ENCODE peak calls at places on chromosomes 11 and 22, in five cellular contexts. I is GM23338, E is HepG2, R is GM12878, H is K562. V is an unnamed sample.

GRCh38 chr11:12581923-12582322 is 92.3 kb upstream of the TEAD1 start:
- DNase-seq in E (no peak), I (no peak), R (no peak), H (peak; percentile 41), V (peak; percentile 24)

GRCh38 chr11:82718307-82718706 is 15.4 kb downstream of the FAM181B start:
- DNase-seq in E (peak; percentile 7), R (no peak), I (peak; percentile 85), H (peak; percentile 56), V (peak; percentile 42)

GRCh38 chr22:38108561-38109319 is 1.7 kb downstream of the BAIAP2L2 start:
- DNase-seq in R (no peak), E (no peak), H (no peak), I (no peak), V (no peak)

GRCh38 chr22:50148991-50149721 is 21.4 kb upstream of the PANX2 start:
- DNase-seq in H (peak; percentile 83), I (peak; percentile 83), R (peak; percentile 35), E (peak; percentile 46), V (peak; percentile 67)

GRCh38 chr11:26974068-26974790 is 19.7 kb upstream of the FIBIN start:
- DNase-seq in I (no peak), R (no peak), E (no peak), H (no peak), V (no peak)

GRCh38 chr22:22207845-22208564 is 36.6 kb upstream of the VPREB1 start:
- DNase-seq in E (peak; percentile 53), H (peak; percentile 98), R (peak; percentile 62), I (peak; percentile 87), V (peak; percentile 38)

GRCh38 chr11:46637546-46637945 is 20.2 kb downstream of the ATG13 start:
- DNase-seq in I (no peak), H (no peak), E (no peak), R (no peak), V (no peak)

GRCh38 chr22:27823221-27823620 is 21.7 kb upstream of the MN1 start:
- DNase-seq in E (no peak), I (no peak), R (no peak), H (no peak), V (no peak)

GRCh38 chr22:50218996-50219727 is 18.4 kb downstream of the SELENOO start:
- DNase-seq in I (peak; percentile 77), H (peak; percentile 79), E (peak; percentile 32), R (no peak), V (no peak)

GRCh38 chr11:129695543-129696308 is 119.9 kb upstream of the TMEM45B start:
- DNase-seq in E (peak; percentile 46), R (no peak), I (peak; percentile 89), H (peak; percentile 67), V (peak; percentile 48)

GRCh38 chr11:65130631-65131416 is 3.5 kb downstream of the SYVN1 start:
- DNase-seq in H (no peak), R (no peak), E (no peak), I (no peak), V (no peak)

GRCh38 chr11:59135648-59136461 is 6.8 kb upstream of the FAM111A start:
- DNase-seq in R (peak; percentile 40), H (peak; percentile 83), I (peak; percentile 88), E (peak; percentile 70), V (peak; percentile 73)

GRCh38 chr11:35174666-35175065 is 35.7 kb downstream of the CD44 start:
- DNase-seq in E (no peak), I (no peak), H (no peak), R (no peak), V (no peak)

GRCh38 chr11:93089474-93090102 is 108.2 kb downstream of the SLC36A4 start:
- DNase-seq in I (peak; percentile 78), H (peak; percentile 8), E (peak; percentile 17), R (no peak), V (peak; percentile 1)

GRCh38 chr11:118672865-118673264 is 6.6 kb downstream of the TREH start:
- DNase-seq in I (peak; percentile 64), E (no peak), H (no peak), R (no peak), V (no peak)

GRCh38 chr11:67117667-67118058 is 1.4 kb upstream of the KDM2A start:
- DNase-seq in R (no peak), H (no peak), E (no peak), I (peak; percentile 69), V (no peak)

GRCh38 chr22:24285245-24285644 is 14.6 kb downstream of the SPECC1L start:
- DNase-seq in I (no peak), R (no peak), H (no peak), E (no peak), V (no peak)

GRCh38 chr22:20980938-20981722 is 967 bp upstream of the LZTR1 start:
- DNase-seq in E (no peak), I (no peak), R (no peak), H (peak; percentile 59), V (no peak)

GRCh38 chr11:36557991-36558390 is 9.8 kb upstream of the RAG1 start:
- DNase-seq in E (no peak), I (no peak), R (no peak), H (no peak), V (no peak)

GRCh38 chr11:130765369-130765768 is 150.9 kb downstream of the SNX19 start:
- DNase-seq in R (no peak), E (no peak), I (no peak), H (no peak), V (no peak)

GRCh38 chr22:41367680-41368542 is 13.8 kb upstream of the TEF start:
- DNase-seq in R (no peak), H (no peak), E (peak; percentile 39), I (peak; percentile 45), V (no peak)

GRCh38 chr11:17687946-17688670 is 31.3 kb upstream of the MYOD1 start:
- DNase-seq in I (no peak), E (no peak), H (no peak), R (no peak), V (no peak)
- TF ChIP-seq JUNB in I (no peak), E (no peak), H (no peak), R (no peak), V (no peak)

DNA sequence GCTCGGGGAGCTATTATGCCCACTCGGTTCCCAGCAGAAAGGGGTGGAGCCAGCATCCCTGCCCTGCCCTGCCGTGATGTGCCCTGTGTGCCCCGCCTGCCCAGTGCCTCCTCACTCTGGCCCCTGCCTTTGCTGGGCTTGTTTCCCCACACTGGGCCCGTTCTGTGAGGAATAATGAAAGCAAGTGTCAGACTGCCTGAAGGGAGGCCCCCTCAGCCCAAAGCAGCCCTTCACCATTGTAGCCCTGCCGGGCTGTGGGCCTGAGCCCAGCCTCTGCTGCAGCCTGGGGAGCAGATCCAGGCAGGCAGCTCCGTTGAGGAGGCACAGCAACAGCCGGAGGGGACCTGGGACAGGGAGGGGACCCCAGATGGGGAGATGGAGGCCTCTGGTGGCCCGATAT is 20.2 kb upstream of the NEFH start:
- DNase-seq in H (no peak), E (no peak), R (no peak), I (no peak), V (no peak)
- TF ChIP-seq JUNB in H (no peak), E (no peak), R (no peak), I (no peak), V (no peak)

GRCh38 chr22:48357961-48358360 is 1469.7 kb downstream of the BRD1 start:
- DNase-seq in R (no peak), E (no peak), H (no peak), I (no peak), V (no peak)
- TF ChIP-seq JUNB in R (no peak), E (no peak), H (no peak), I (no peak), V (no peak)

GRCh38 chr11:95788921-95789505 is 569 bp downstream of the FAM76B start:
- DNase-seq in I (peak; percentile 78), H (peak; percentile 21), R (no peak), E (peak; percentile 30), V (peak; percentile 31)
- TF ChIP-seq JUNB in I (no peak), H (no peak), R (no peak), E (no peak), V (no peak)

DNA sequence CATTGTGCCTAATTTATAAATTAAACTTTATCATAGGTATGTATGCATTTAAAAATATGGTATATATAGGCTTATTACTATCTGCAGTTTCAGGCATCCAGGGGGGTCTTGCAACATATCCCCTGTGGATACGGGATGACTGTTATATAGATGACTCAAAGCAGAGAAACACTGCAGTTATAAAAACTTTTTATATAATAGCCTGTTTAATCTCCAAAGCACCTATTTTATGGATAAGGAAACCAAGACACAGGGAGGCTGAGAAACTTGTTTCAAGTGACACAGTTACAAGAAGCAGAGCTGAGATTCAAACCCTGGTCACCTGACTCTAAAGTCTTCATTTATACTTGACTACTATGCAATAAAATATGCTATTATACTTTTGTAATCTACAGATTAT is 897.7 kb downstream of the KCNA4 start:
- DNase-seq in E (no peak), I (no peak), R (no peak), H (no peak), V (no peak)
- TF ChIP-seq JUNB in E (no peak), I (no peak), R (no peak), H (no peak), V (no peak)

GRCh38 chr11:107704432-107704831 is 7.4 kb downstream of the SLN start:
- DNase-seq in I (no peak), E (no peak), H (no peak), R (no peak), V (peak; percentile 65)

GRCh38 chr11:107707807-107708206 is 4.0 kb downstream of the SLN start:
- DNase-seq in R (no peak), E (no peak), I (peak; percentile 74), H (no peak), V (no peak)

GRCh38 chr11:107707128-107707760 is 4.6 kb downstream of the SLN start:
- DNase-seq in R (no peak), I (no peak), E (no peak), H (no peak), V (no peak)

GRCh38 chr11:107705027-107705426 is 6.8 kb downstream of the SLN start:
- DNase-seq in H (no peak), I (no peak), R (no peak), E (no peak), V (peak; percentile 31)

GRCh38 chr11:107706531-107706930 is 5.3 kb downstream of the SLN start:
- DNase-seq in E (no peak), R (no peak), H (no peak), I (no peak), V (no peak)
- TF ChIP-seq JUNB in E (no peak), R (no peak), H (no peak), I (no peak), V (no peak)

DNA sequence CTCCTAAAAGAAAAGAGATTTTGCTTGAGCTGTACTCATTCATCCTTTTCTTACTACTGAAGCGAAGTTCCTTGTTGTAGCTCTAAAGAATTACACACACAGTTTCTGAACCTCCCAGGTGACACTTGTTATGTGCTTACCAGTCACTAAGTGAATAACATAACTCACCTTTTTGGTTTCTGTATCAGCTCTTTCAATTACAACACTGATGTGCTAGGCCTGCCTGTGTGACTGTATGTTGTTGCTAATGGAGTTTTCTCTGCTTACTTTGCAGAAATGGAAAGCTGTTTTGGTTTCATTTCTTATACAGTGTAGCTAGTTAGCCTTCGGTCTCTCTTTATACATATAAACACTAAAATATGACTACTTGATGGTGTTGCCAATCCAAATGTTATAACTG is 924.5 kb upstream of the TENM4 start:
- DNase-seq in R (no peak), E (no peak), H (no peak), I (no peak), V (no peak)
- TF ChIP-seq JUNB in R (no peak), E (no peak), H (no peak), I (no peak), V (no peak)

DNA sequence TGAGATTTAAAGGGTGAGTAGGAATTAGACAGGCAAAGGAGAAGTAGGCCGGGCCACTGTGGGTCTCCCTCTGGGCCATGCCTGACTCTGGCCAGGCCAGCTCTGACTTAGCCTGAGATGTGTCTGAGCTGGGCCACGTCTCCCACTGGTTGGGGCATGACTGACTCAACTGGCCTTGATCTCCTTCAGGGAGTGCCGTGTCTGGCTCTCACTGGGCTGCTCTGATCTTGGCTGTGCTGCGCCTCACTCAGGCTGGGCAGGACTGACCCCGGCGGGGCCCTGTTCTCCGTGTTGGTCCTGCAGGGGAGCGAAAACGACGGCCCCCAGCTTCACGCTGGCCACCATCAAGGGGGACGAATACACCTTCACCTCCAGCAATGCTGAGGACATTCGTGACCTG is 71.3 kb downstream of the MYO7A start:
- DNase-seq in H (no peak), R (no peak), E (no peak), I (no peak), V (no peak)
- TF ChIP-seq JUNB in H (no peak), R (no peak), E (no peak), I (no peak), V (no peak)

V was measured in A549.